ENCODE peak calls at places on chromosomes 12 and 14, in ten cellular contexts. I is breast epithelium; P is neural progenitor cell; Q is right atrium auricular region; N is esophagus squamous epithelium; R is H9; G is hepatocyte; A is OCI-LY7; W is tibial nerve; Z is CD8-positive, alpha-beta memory T cell. C is an unnamed sample.

GRCh38 chr14:57943038-57943437 is 77.1 kb upstream of the SLC35F4 start:
- DNase-seq in I (no peak), P (no peak), Q (no peak), N (no peak), R (no peak), G (no peak), A (no peak), W (no peak), Z (no peak), C (no peak)

GRCh38 chr14:68349900-68350323 is 443.0 kb downstream of the ZFP36L1 start:
- DNase-seq in I (no peak), P (no peak), Q (no peak), N (no peak), R (no peak), G (peak; percentile 66), A (no peak), W (no peak), Z (no peak), C (no peak)

GRCh38 chr14:99647407-99647806 is 2.5 kb downstream of the HHIPL1 start:
- DNase-seq in I (no peak), P (no peak), Q (peak; percentile 67), N (no peak), R (no peak), G (peak; percentile 26), A (no peak), W (no peak), Z (no peak), C (no peak)

GRCh38 chr14:74618078-74618952 is 6.3 kb upstream of the LTBP2 start:
- DNase-seq in I (no peak), P (no peak), Q (no peak), N (peak; percentile 49), R (no peak), G (no peak), A (peak; percentile 53), W (peak; percentile 82), Z (peak; percentile 60), C (peak; percentile 17)

GRCh38 chr12:92136883-92137582 is 8.6 kb downstream of the BTG1 start:
- DNase-seq in I (no peak), P (peak; percentile 43), Q (no peak), N (no peak), R (no peak), G (peak; percentile 51), A (peak; percentile 38), W (no peak), Z (peak; percentile 25), C (no peak)

GRCh38 chr14:99412122-99413061 is 68.3 kb downstream of the SETD3 start:
- DNase-seq in I (no peak), P (peak; percentile 34), Q (no peak), N (no peak), R (peak; percentile 83), G (no peak), A (no peak), W (no peak), Z (no peak), C (no peak)

GRCh38 chr14:94423465-94424056 is 29.0 kb downstream of the SERPINA11 start:
- DNase-seq in I (peak; percentile 68), P (peak; percentile 89), Q (peak; percentile 74), N (no peak), R (peak; percentile 88), G (peak; percentile 87), A (peak; percentile 56), W (peak; percentile 62), Z (no peak), C (peak; percentile 7)

GRCh38 chr12:112574896-112575558 is 156.3 kb downstream of the PTPN11 start:
- DNase-seq in I (no peak), P (peak; percentile 21), Q (no peak), N (no peak), R (no peak), G (no peak), A (no peak), W (no peak), Z (no peak), C (no peak)

DNA sequence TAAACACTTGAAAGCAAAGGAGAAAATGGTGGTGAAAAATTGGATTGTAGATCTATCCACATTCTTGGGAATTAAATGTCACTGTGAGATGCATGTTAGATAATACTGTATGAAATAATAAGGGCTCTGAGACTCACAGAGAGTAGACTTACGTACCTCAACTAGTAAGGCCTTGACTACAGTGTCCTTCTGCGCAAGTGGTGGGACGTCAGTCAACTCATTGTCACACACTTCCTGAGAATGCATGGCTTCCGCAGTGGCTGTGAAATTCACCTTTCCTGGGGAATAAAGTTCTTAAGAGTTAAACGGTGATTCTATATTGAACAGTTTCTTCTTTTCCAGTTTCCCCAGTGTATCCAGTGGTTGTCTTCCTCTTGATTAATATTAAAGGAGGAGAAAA is 32.6 kb upstream of the PZP start:
- DNase-seq in I (no peak), P (no peak), Q (no peak), N (no peak), R (no peak), G (no peak), A (no peak), W (no peak), Z (no peak), C (no peak)
- H3K9me3 ChIP-seq in I (no peaks in the 10 kb centered on the region), P (no peaks in the 10 kb centered on the region), Q (no peaks in the 10 kb centered on the region), N (no peaks in the 10 kb centered on the region), R (no peaks in the 10 kb centered on the region), G (no peaks in the 10 kb centered on the region), A (no peaks in the 10 kb centered on the region), W (no peaks in the 10 kb centered on the region), Z (no peaks in the 10 kb centered on the region), C (no peaks in the 10 kb centered on the region)

GRCh38 chr14:70942342-70942706 is 35.1 kb downstream of the PCNX1 start:
- DNase-seq in I (no peak), P (no peak), Q (no peak), N (no peak), R (no peak), G (no peak), A (no peak), W (no peak), Z (no peak), C (no peak)

GRCh38 chr14:70947739-70948138 is 40.5 kb downstream of the PCNX1 start:
- DNase-seq in I (no peak), P (no peak), Q (no peak), N (no peak), R (no peak), G (no peak), A (peak; percentile 24), W (no peak), Z (no peak), C (no peak)

DNA sequence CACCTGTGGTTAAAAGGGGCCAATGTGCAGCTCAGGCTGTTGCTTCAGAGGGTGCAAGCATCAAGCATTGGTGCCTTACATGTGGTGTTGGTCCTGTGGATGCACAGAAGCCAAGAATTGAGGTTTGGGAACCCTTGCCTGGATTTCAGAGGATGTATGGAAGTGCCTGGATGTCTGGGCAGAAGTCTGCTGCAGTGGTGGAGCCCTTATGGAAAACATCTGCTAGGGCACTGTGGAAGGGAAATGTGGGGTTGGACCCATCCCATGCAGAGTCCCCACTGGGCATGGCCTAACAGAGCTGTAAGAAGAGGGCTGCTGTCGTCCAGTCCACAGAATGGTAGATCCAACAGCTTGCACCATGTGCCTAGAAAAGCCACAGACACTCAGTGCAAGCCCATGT is 36.6 kb downstream of the PCNX1 start:
- DNase-seq in I (no peak), P (no peak), Q (no peak), N (no peak), R (no peak), G (no peak), A (peak; percentile 11), W (no peak), Z (no peak), C (no peak)
- H3K9me3 ChIP-seq in I (peaks cover 23% of the 10 kb centered on the region), P (peaks cover 15% of the 10 kb centered on the region), Q (peaks cover 18% of the 10 kb centered on the region), N (no peaks in the 10 kb centered on the region), R (peaks cover 38% of the 10 kb centered on the region), G (no peaks in the 10 kb centered on the region), A (peaks cover 20% of the 10 kb centered on the region), W (no peaks in the 10 kb centered on the region), Z (peaks cover 14% of the 10 kb centered on the region), C (no peaks in the 10 kb centered on the region)

GRCh38 chr12:130463259-130463658 is 125.6 kb downstream of the PIWIL1 start:
- DNase-seq in I (no peak), P (no peak), Q (no peak), N (no peak), R (no peak), G (no peak), A (no peak), W (no peak), Z (no peak), C (no peak)

GRCh38 chr12:130461868-130462557 is 124.3 kb downstream of the PIWIL1 start:
- DNase-seq in I (no peak), P (peak; percentile 52), Q (no peak), N (no peak), R (no peak), G (no peak), A (no peak), W (no peak), Z (no peak), C (no peak)

GRCh38 chr12:130459916-130460315 is 122.2 kb downstream of the PIWIL1 start:
- DNase-seq in I (no peak), P (no peak), Q (no peak), N (no peak), R (no peak), G (no peak), A (no peak), W (no peak), Z (no peak), C (no peak)

GRCh38 chr12:130462558-130462924 is 124.9 kb downstream of the PIWIL1 start:
- DNase-seq in I (no peak), P (no peak), Q (no peak), N (no peak), R (no peak), G (no peak), A (no peak), W (no peak), Z (no peak), C (no peak)

GRCh38 chr12:130460611-130461478 is 123.2 kb downstream of the PIWIL1 start:
- DNase-seq in I (no peak), P (no peak), Q (no peak), N (no peak), R (no peak), G (no peak), A (no peak), W (no peak), Z (no peak), C (no peak)
- H3K9me3 ChIP-seq in I (no peaks in the 10 kb centered on the region), P (no peaks in the 10 kb centered on the region), Q (no peaks in the 10 kb centered on the region), N (no peaks in the 10 kb centered on the region), R (no peaks in the 10 kb centered on the region), G (no peaks in the 10 kb centered on the region), A (no peaks in the 10 kb centered on the region), W (no peaks in the 10 kb centered on the region), Z (no peaks in the 10 kb centered on the region), C (no peaks in the 10 kb centered on the region)

GRCh38 chr14:92203116-92203515 is 81.3 kb downstream of the CPSF2 start:
- DNase-seq in I (no peak), P (no peak), Q (no peak), N (no peak), R (no peak), G (no peak), A (no peak), W (no peak), Z (no peak), C (no peak)

GRCh38 chr14:92207928-92208265 is 86.1 kb downstream of the CPSF2 start:
- DNase-seq in I (no peak), P (no peak), Q (no peak), N (no peak), R (no peak), G (no peak), A (no peak), W (no peak), Z (no peak), C (no peak)

GRCh38 chr14:92204792-92205191 is 83.0 kb downstream of the CPSF2 start:
- DNase-seq in I (no peak), P (no peak), Q (no peak), N (no peak), R (no peak), G (no peak), A (no peak), W (no peak), Z (no peak), C (no peak)

GRCh38 chr14:92209141-92209540 is 87.4 kb downstream of the CPSF2 start:
- DNase-seq in I (no peak), P (no peak), Q (no peak), N (no peak), R (no peak), G (no peak), A (no peak), W (no peak), Z (no peak), C (no peak)

GRCh38 chr14:92207012-92207927 is 85.5 kb downstream of the CPSF2 start:
- DNase-seq in I (no peak), P (peak; percentile 44), Q (no peak), N (no peak), R (peak; percentile 80), G (no peak), A (no peak), W (no peak), Z (no peak), C (no peak)
- H3K9me3 ChIP-seq in I (no peaks in the 10 kb centered on the region), P (no peaks in the 10 kb centered on the region), Q (no peaks in the 10 kb centered on the region), N (no peaks in the 10 kb centered on the region), R (no peaks in the 10 kb centered on the region), G (no peaks in the 10 kb centered on the region), A (no peaks in the 10 kb centered on the region), W (no peaks in the 10 kb centered on the region), Z (no peaks in the 10 kb centered on the region), C (no peaks in the 10 kb centered on the region)